ENCODE peak calls at places on chromosomes 7 and 10, in four cellular contexts. K is AG09309, M is memory B cell, B is fibroblast of the conjunctiva. Y is an unnamed sample.
A peak's percentile ranks its signal among the peaks of the same experiment; 100 is the strongest.

GRCh38 chr7:113698556-113699220 is 220.1 kb downstream of the PPP1R3A start:
- DNase-seq in K (no peak), B (peak; percentile 2), M (no peak), Y (no peak)

GRCh38 chr7:74449144-74449543 is 4.6 kb upstream of the GTF2IRD1 start:
- DNase-seq in K (no peak), M (no peak), B (no peak), Y (no peak)

GRCh38 chr10:132388901-132389630 is 7.9 kb upstream of the PWWP2B start:
- DNase-seq in K (no peak), M (no peak), B (no peak), Y (no peak)

GRCh38 chr7:128974241-128974934 is 36.7 kb downstream of the IRF5 start:
- DNase-seq in M (no peak), B (no peak), K (no peak), Y (peak; percentile 13)

GRCh38 chr10:38094923-38095574 is 912 bp downstream of the ZNF37A start:
- DNase-seq in M (no peak), B (no peak), K (no peak), Y (no peak)

GRCh38 chr7:51326646-51327286 is 10.2 kb upstream of the COBL start:
- DNase-seq in M (no peak), K (no peak), B (no peak), Y (no peak)

GRCh38 chr10:20041931-20042330 is 225.7 kb downstream of the PLXDC2 start:
- DNase-seq in B (no peak), M (no peak), K (no peak), Y (no peak)

GRCh38 chr10:22010973-22011408 is 7.5 kb upstream of the DNAJC1 start:
- DNase-seq in B (no peak), K (no peak), M (no peak), Y (no peak)

GRCh38 chr10:32349968-32350738 is 3.2 kb upstream of the EPC1 start:
- DNase-seq in K (no peak), M (no peak), B (no peak), Y (no peak)

GRCh38 chr10:14200645-14201534 is 129.8 kb downstream of the FRMD4A start:
- DNase-seq in B (no peak), M (no peak), K (no peak), Y (no peak)

GRCh38 chr10:130222381-130222780 is 86.2 kb downstream of the GLRX3 start:
- DNase-seq in M (no peak), B (no peak), K (no peak), Y (no peak)

GRCh38 chr7:104040666-104041065 is 51.2 kb upstream of the RELN start:
- DNase-seq in B (no peak), K (no peak), M (no peak), Y (no peak)

GRCh38 chr10:28054211-28054888 is 55.5 kb upstream of the ODAD2 start:
- DNase-seq in B (peak; percentile 79), M (no peak), K (peak; percentile 98), Y (peak; percentile 88)

GRCh38 chr7:133552079-133552478 is 299.2 kb downstream of the EXOC4 start:
- DNase-seq in M (no peak), B (no peak), K (no peak), Y (no peak)

GRCh38 chr10:111281516-111281915 is 204.7 kb downstream of the ADRA2A start:
- DNase-seq in B (no peak), K (no peak), M (no peak), Y (no peak)

GRCh38 chr7:30184804-30185487 is 50.2 kb downstream of the MTURN start:
- DNase-seq in B (no peak), K (no peak), M (no peak), Y (no peak)

Y was measured in non-pigmented ciliary epithelial cell.